ENCODE peak calls at places on chromosomes 16 and 17, in four cellular contexts. One of them, this sample, is unnamed. For H3K4me1, the result is how much of the 10 kb centered on the place peaks cover.

GRCh38 chr16:87363771-87364476 is 19.7 kb downstream of the FBXO31 start:
- DNase-seq in PC-9: no peak
- DNase-seq in PC-3: no peak
- DNase-seq in hepatocyte: no peak
- DNase-seq in this sample: no peak

GRCh38 chr16:11414815-11415775 is 69.8 kb downstream of the RMI2 start:
- DNase-seq in PC-9: no peak
- DNase-seq in PC-3: no peak
- DNase-seq in hepatocyte: no peak
- DNase-seq in this sample: no peak

GRCh38 chr16:87575027-87575804 is 27.1 kb upstream of the JPH3 start:
- DNase-seq in PC-9: peak
- DNase-seq in PC-3: no peak
- DNase-seq in hepatocyte: no peak
- DNase-seq in this sample: no peak

GRCh38 chr17:16419929-16420271 is 4.5 kb downstream of the TRPV2 start:
- DNase-seq in PC-9: peak
- DNase-seq in PC-3: peak
- DNase-seq in hepatocyte: peak
- DNase-seq in this sample: no peak

GRCh38 chr16:58099956-58100300 is 29.3 kb downstream of the CFAP20 start:
- DNase-seq in PC-9: no peak
- DNase-seq in PC-3: no peak
- DNase-seq in hepatocyte: no peak
- DNase-seq in this sample: no peak

GRCh38 chr16:48901712-48902374 is 291.9 kb upstream of the N4BP1 start:
- DNase-seq in PC-9: no peak
- DNase-seq in PC-3: peak
- DNase-seq in hepatocyte: peak
- DNase-seq in this sample: no peak

GRCh38 chr17:72390675-72391501 is 270.1 kb downstream of the SOX9 start:
- DNase-seq in PC-9: peak
- DNase-seq in PC-3: peak
- DNase-seq in hepatocyte: no peak
- DNase-seq in this sample: no peak

GRCh38 chr16:13307255-13307654 is 405.9 kb downstream of the SHISA9 start:
- DNase-seq in PC-9: peak
- DNase-seq in PC-3: no peak
- DNase-seq in hepatocyte: no peak
- DNase-seq in this sample: no peak

GRCh38 chr17:21345236-21345635 is 30.9 kb upstream of the KCNJ12 start:
- DNase-seq in PC-9: no peak
- DNase-seq in PC-3: no peak
- DNase-seq in hepatocyte: no peak
- DNase-seq in this sample: no peak

GRCh38 chr17:63774141-63774981 is at the start of gene DDX42:
- DNase-seq in PC-9: no peak
- DNase-seq in PC-3: peak
- DNase-seq in hepatocyte: peak
- DNase-seq in this sample: peak

GRCh38 chr17:83037084-83037950 is 42.1 kb upstream of the METRNL start:
- DNase-seq in PC-9: no peak
- DNase-seq in PC-3: no peak
- DNase-seq in hepatocyte: no peak
- DNase-seq in this sample: no peak

GRCh38 chr17:35069311-35069710 is 5.8 kb upstream of the RFFL start:
- DNase-seq in PC-9: no peak
- DNase-seq in PC-3: no peak
- DNase-seq in hepatocyte: no peak
- DNase-seq in this sample: no peak

GRCh38 chr17:39096435-39097158 is 54.8 kb downstream of the PLXDC1 start:
- DNase-seq in PC-9: no peak
- DNase-seq in PC-3: no peak
- DNase-seq in hepatocyte: no peak
- DNase-seq in this sample: no peak

GRCh38 chr17:78736526-78737079 is 45.5 kb downstream of the CYTH1 start:
- DNase-seq in PC-9: peak
- DNase-seq in PC-3: peak
- DNase-seq in hepatocyte: peak
- DNase-seq in this sample: no peak

GRCh38 chr17:50956750-50957523 is 90.8 kb upstream of the TOB1 start:
- DNase-seq in PC-9: peak
- DNase-seq in PC-3: peak
- DNase-seq in hepatocyte: peak
- DNase-seq in this sample: peak

GRCh38 chr17:30345527-30346075 is 11.7 kb upstream of the TMIGD1 start:
- DNase-seq in PC-9: peak
- DNase-seq in PC-3: no peak
- DNase-seq in hepatocyte: peak
- DNase-seq in this sample: no peak

GRCh38 chr17:38719943-38720641 is 10.0 kb upstream of the CISD3 start:
- DNase-seq in PC-9: no peak
- DNase-seq in PC-3: no peak
- DNase-seq in hepatocyte: no peak
- DNase-seq in this sample: no peak

GRCh38 chr17:7107012-7107754 is 7.4 kb downstream of the ASGR2 start:
- DNase-seq in PC-9: no peak
- DNase-seq in PC-3: no peak
- DNase-seq in hepatocyte: no peak
- DNase-seq in this sample: no peak

GRCh38 chr16:11118479-11118878 is 137.5 kb downstream of the SOCS1 start:
- DNase-seq in PC-9: no peak
- DNase-seq in PC-3: no peak
- DNase-seq in hepatocyte: no peak
- DNase-seq in this sample: no peak

GRCh38 chr16:14074544-14074943 is 3.4 kb downstream of the MRTFB start:
- DNase-seq in PC-9: no peak
- DNase-seq in PC-3: no peak
- DNase-seq in hepatocyte: no peak
- DNase-seq in this sample: no peak

GRCh38 chr16:8194795-8195194 is 395.5 kb downstream of the TMEM114 start:
- DNase-seq in PC-9: no peak
- DNase-seq in PC-3: no peak
- DNase-seq in hepatocyte: peak
- DNase-seq in this sample: no peak

GRCh38 chr17:6195123-6195522 is 124.9 kb downstream of the WSCD1 start:
- DNase-seq in PC-9: no peak
- DNase-seq in PC-3: no peak
- DNase-seq in hepatocyte: no peak
- DNase-seq in this sample: no peak

GRCh38 chr16:87499189-87499486 is 6.3 kb upstream of the ZCCHC14 start:
- DNase-seq in PC-9: peak
- DNase-seq in PC-3: peak
- DNase-seq in hepatocyte: no peak
- DNase-seq in this sample: no peak

GRCh38 chr16:80085606-80086005 is 455.2 kb upstream of the DYNLRB2 start:
- DNase-seq in PC-9: no peak
- DNase-seq in PC-3: peak
- DNase-seq in hepatocyte: no peak
- DNase-seq in this sample: no peak

GRCh38 chr17:40371261-40371929 is 6.9 kb upstream of the GJD3 start:
- DNase-seq in PC-9: no peak
- DNase-seq in PC-3: no peak
- DNase-seq in hepatocyte: no peak
- DNase-seq in this sample: no peak

GRCh38 chr17:16269658-16270057 is 52.6 kb downstream of the PIGL start:
- DNase-seq in PC-9: no peak
- DNase-seq in PC-3: peak
- DNase-seq in hepatocyte: no peak
- DNase-seq in this sample: no peak

GRCh38 chr16:73142069-73142880 is 94.3 kb upstream of the ZFHX3 start:
- DNase-seq in PC-9: no peak
- DNase-seq in PC-3: no peak
- DNase-seq in hepatocyte: no peak
- DNase-seq in this sample: no peak

GRCh38 chr17:48024149-48025039 is 13.2 kb downstream of the COPZ2 start:
- DNase-seq in PC-9: peak
- DNase-seq in PC-3: peak
- DNase-seq in hepatocyte: peak
- DNase-seq in this sample: peak

GRCh38 chr17:60139438-60140285 is 10.1 kb upstream of the CA4 start:
- DNase-seq in PC-9: no peak
- DNase-seq in PC-3: peak
- DNase-seq in hepatocyte: peak
- DNase-seq in this sample: peak

GRCh38 chr17:75561927-75562603 is 25.5 kb upstream of the MYO15B start:
- DNase-seq in PC-9: no peak
- DNase-seq in PC-3: peak
- DNase-seq in hepatocyte: no peak
- DNase-seq in this sample: no peak

GRCh38 chr16:59210955-59211541 is 476.9 kb upstream of the GOT2 start:
- DNase-seq in PC-9: no peak
- DNase-seq in PC-3: no peak
- DNase-seq in hepatocyte: peak
- DNase-seq in this sample: no peak

GRCh38 chr17:66775262-66775661 is 59.7 kb upstream of the CACNG5 start:
- DNase-seq in PC-9: no peak
- DNase-seq in PC-3: no peak
- DNase-seq in hepatocyte: no peak
- DNase-seq in this sample: peak

GRCh38 chr17:18377437-18378204 is at the start of gene EVPLL:
- DNase-seq in PC-9: peak
- DNase-seq in PC-3: peak
- DNase-seq in hepatocyte: no peak
- DNase-seq in this sample: no peak

GRCh38 chr17:45223541-45224528 is 2.1 kb downstream of the FMNL1 start:
- DNase-seq in PC-9: no peak
- DNase-seq in PC-3: no peak
- DNase-seq in hepatocyte: no peak
- DNase-seq in this sample: no peak

GRCh38 chr16:23584186-23585076 is 11.7 kb downstream of the NDUFAB1 start:
- DNase-seq in PC-9: no peak
- DNase-seq in PC-3: no peak
- DNase-seq in hepatocyte: peak
- DNase-seq in this sample: no peak

DNA sequence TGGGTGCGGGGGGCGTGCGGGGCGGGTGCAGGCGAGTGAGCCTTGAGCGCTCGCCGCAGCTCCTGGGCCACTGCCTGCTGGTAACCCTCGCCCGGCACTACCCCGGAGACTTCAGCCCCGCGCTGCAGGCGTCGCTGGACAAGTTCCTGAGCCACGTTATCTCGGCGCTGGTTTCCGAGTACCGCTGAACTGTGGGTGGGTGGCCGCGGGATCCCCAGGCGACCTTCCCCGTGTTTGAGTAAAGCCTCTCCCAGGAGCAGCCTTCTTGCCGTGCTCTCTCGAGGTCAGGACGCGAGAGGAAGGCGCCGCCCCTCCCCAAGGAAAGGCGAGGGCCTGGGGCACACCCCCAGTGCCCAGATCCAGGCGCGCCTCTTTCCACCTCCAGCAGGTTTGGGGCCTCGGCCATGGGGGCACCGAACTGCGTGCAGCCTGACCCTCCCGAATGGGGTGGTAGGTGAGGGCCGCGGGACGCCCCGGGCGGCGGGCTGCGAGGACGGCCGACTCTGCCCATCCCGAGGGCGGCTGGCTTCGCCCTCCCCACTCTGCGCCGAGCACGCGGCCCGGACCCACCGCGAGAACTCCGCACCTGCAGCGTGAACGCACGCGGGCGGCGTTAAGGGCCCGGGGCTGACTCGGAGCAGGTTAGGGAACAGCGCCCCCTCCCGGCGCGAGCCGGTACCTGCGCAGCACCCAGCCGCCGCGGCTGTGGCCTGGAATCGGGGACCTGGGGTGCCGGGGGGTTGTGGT is 835 bp downstream of the HBQ1 start:
- DNase-seq in PC-9: no peak
- DNase-seq in PC-3: peak
- DNase-seq in hepatocyte: peak
- DNase-seq in this sample: peak
- TF ChIP-seq EZH2 in PC-9: no peak
- TF ChIP-seq EZH2 in PC-3: no peak
- TF ChIP-seq EZH2 in hepatocyte: no peak
- TF ChIP-seq EZH2 in this sample: no peak

GRCh38 chr17:28216032-28216431 is 103.0 kb upstream of the TMEM97 start:
- DNase-seq in PC-9: no peak
- DNase-seq in PC-3: no peak
- DNase-seq in hepatocyte: no peak
- DNase-seq in this sample: no peak
- H3K4me1 ChIP-seq in PC-9: under half
- H3K4me1 ChIP-seq in PC-3: under half
- H3K4me1 ChIP-seq in hepatocyte: under half
- H3K4me1 ChIP-seq in this sample: under half

DNA sequence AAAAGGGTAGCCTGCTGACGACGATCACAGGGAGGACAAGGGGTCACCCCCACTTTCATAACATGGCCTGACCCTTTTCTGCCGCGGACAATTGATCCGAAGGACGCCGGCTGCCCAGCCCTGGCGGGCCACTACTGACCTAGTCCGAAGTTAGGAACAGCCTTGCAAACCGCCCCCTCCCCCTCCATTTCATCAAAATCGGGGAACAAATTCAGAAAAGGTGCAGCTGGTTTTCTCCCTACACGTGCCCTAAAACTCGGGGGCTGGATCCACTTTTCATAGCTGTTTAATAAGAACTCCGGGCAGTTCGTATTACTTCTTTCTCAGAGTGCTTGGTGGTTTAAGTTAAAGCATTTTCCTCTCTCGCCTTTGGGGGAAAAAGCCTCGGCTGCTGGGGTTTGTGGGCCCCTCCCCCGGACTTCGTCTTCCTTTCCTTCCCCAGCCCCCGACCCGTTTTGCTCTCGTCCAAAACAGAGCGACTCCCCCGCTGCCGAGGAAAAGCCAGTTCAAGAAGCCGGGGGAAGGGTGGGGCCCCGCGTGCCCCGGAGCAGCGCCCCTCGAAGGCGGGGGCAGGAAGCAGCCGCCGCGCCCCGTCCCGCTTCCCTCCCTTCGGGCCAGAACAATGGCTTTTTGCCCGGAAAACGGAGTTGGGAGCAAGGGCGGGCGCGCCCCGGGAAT is 643 bp upstream of the CBX2 start:
- DNase-seq in PC-9: no peak
- DNase-seq in PC-3: peak
- DNase-seq in hepatocyte: peak
- DNase-seq in this sample: peak
- TF ChIP-seq EZH2 in PC-9: no peak
- TF ChIP-seq EZH2 in PC-3: no peak
- TF ChIP-seq EZH2 in hepatocyte: no peak
- TF ChIP-seq EZH2 in this sample: no peak

DNA sequence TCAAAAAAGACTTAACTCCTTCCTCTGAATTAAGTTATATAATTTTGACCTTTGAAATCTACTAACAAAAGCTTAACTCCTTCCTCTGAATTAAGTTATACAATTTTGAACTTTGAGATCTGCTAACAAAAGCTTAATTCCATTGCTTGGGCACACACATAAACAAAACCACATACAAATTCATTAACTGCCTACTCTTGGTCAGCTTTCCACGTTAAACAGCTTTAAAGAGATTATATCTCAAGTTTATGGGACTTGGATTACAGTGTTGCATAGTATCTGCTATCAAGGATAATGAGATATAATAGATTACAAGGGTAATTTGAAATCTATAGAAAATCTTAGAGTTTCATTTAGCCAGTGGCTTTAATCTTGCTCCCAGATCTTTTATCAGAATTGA is 23.5 kb downstream of the COX10 start:
- DNase-seq in PC-9: no peak
- DNase-seq in PC-3: no peak
- DNase-seq in hepatocyte: no peak
- DNase-seq in this sample: no peak
- H3K4me1 ChIP-seq in PC-9: under half
- H3K4me1 ChIP-seq in PC-3: under half
- H3K4me1 ChIP-seq in hepatocyte: under half
- H3K4me1 ChIP-seq in this sample: under half